ENCODE peak calls at places on chromosomes 6 and 20, in seven cellular contexts. One of them, this sample, is unnamed.

GRCh38 chr6:125511809-125512341 is 210.1 kb upstream of the HDDC2 start:
- DNase-seq in left ventricle myocardium inferior: no peak
- DNase-seq in NCI-H1694: peak
- DNase-seq in brain microvascular endothelial cell: peak
- DNase-seq in occipital lobe: no peak
- DNase-seq in GM12892: no peak
- DNase-seq in effector CD4-positive, alpha-beta T cell: no peak
- DNase-seq in this sample: no peak

GRCh38 chr6:33770833-33771341 is 18.0 kb downstream of the LEMD2 start:
- DNase-seq in left ventricle myocardium inferior: no peak
- DNase-seq in NCI-H1694: no peak
- DNase-seq in brain microvascular endothelial cell: no peak
- DNase-seq in occipital lobe: no peak
- DNase-seq in GM12892: no peak
- DNase-seq in effector CD4-positive, alpha-beta T cell: no peak
- DNase-seq in this sample: no peak

GRCh38 chr20:55583036-55583435 is 422.3 kb downstream of the CBLN4 start:
- DNase-seq in left ventricle myocardium inferior: no peak
- DNase-seq in NCI-H1694: no peak
- DNase-seq in brain microvascular endothelial cell: no peak
- DNase-seq in occipital lobe: no peak
- DNase-seq in GM12892: no peak
- DNase-seq in effector CD4-positive, alpha-beta T cell: no peak
- DNase-seq in this sample: no peak

GRCh38 chr6:129667034-129667433 is 42.9 kb downstream of the ARHGAP18 start:
- DNase-seq in left ventricle myocardium inferior: no peak
- DNase-seq in NCI-H1694: no peak
- DNase-seq in brain microvascular endothelial cell: no peak
- DNase-seq in occipital lobe: no peak
- DNase-seq in GM12892: no peak
- DNase-seq in effector CD4-positive, alpha-beta T cell: no peak
- DNase-seq in this sample: no peak

GRCh38 chr6:29953001-29953436 is 10.7 kb downstream of the HLA-A start:
- DNase-seq in left ventricle myocardium inferior: no peak
- DNase-seq in NCI-H1694: no peak
- DNase-seq in brain microvascular endothelial cell: peak
- DNase-seq in occipital lobe: no peak
- DNase-seq in GM12892: no peak
- DNase-seq in effector CD4-positive, alpha-beta T cell: no peak
- DNase-seq in this sample: no peak

GRCh38 chr20:15482525-15482924 is 1090.7 kb downstream of the KIF16B start:
- DNase-seq in left ventricle myocardium inferior: no peak
- DNase-seq in NCI-H1694: no peak
- DNase-seq in brain microvascular endothelial cell: no peak
- DNase-seq in occipital lobe: no peak
- DNase-seq in GM12892: no peak
- DNase-seq in effector CD4-positive, alpha-beta T cell: no peak
- DNase-seq in this sample: no peak

GRCh38 chr20:9179193-9179802 is 110.4 kb downstream of the PLCB4 start:
- DNase-seq in left ventricle myocardium inferior: no peak
- DNase-seq in NCI-H1694: no peak
- DNase-seq in brain microvascular endothelial cell: peak
- DNase-seq in occipital lobe: no peak
- DNase-seq in GM12892: no peak
- DNase-seq in effector CD4-positive, alpha-beta T cell: no peak
- DNase-seq in this sample: no peak

GRCh38 chr6:135667694-135668455 is 170.3 kb upstream of the AHI1 start:
- DNase-seq in left ventricle myocardium inferior: peak
- DNase-seq in NCI-H1694: no peak
- DNase-seq in brain microvascular endothelial cell: peak
- DNase-seq in occipital lobe: no peak
- DNase-seq in GM12892: no peak
- DNase-seq in effector CD4-positive, alpha-beta T cell: no peak
- DNase-seq in this sample: no peak

GRCh38 chr20:45100563-45101245 is at the start of gene KCNS1:
- DNase-seq in left ventricle myocardium inferior: no peak
- DNase-seq in NCI-H1694: no peak
- DNase-seq in brain microvascular endothelial cell: peak
- DNase-seq in occipital lobe: peak
- DNase-seq in GM12892: no peak
- DNase-seq in effector CD4-positive, alpha-beta T cell: no peak
- DNase-seq in this sample: no peak

GRCh38 chr6:42390228-42390934 is 61.3 kb downstream of the TRERF1 start:
- DNase-seq in left ventricle myocardium inferior: no peak
- DNase-seq in NCI-H1694: no peak
- DNase-seq in brain microvascular endothelial cell: no peak
- DNase-seq in occipital lobe: no peak
- DNase-seq in GM12892: no peak
- DNase-seq in effector CD4-positive, alpha-beta T cell: peak
- DNase-seq in this sample: no peak

GRCh38 chr6:159042003-159042823 is 2.6 kb downstream of the TAGAP start:
- DNase-seq in left ventricle myocardium inferior: no peak
- DNase-seq in NCI-H1694: peak
- DNase-seq in brain microvascular endothelial cell: peak
- DNase-seq in occipital lobe: peak
- DNase-seq in GM12892: no peak
- DNase-seq in effector CD4-positive, alpha-beta T cell: peak
- DNase-seq in this sample: peak

GRCh38 chr6:15351631-15352030 is 105.8 kb downstream of the JARID2 start:
- DNase-seq in left ventricle myocardium inferior: peak
- DNase-seq in NCI-H1694: no peak
- DNase-seq in brain microvascular endothelial cell: peak
- DNase-seq in occipital lobe: no peak
- DNase-seq in GM12892: no peak
- DNase-seq in effector CD4-positive, alpha-beta T cell: no peak
- DNase-seq in this sample: no peak

GRCh38 chr6:34459899-34460593 is 5.8 kb upstream of the PACSIN1 start:
- DNase-seq in left ventricle myocardium inferior: no peak
- DNase-seq in NCI-H1694: peak
- DNase-seq in brain microvascular endothelial cell: peak
- DNase-seq in occipital lobe: no peak
- DNase-seq in GM12892: no peak
- DNase-seq in effector CD4-positive, alpha-beta T cell: peak
- DNase-seq in this sample: no peak